ENCODE peak calls at places on chromosomes 3 and 15, in four cellular contexts. R is CD4-positive, alpha-beta T cell; C is osteocyte; A is HFFc6. W is an unnamed sample.

GRCh38 chr3:165339753-165340152 is 143.6 kb upstream of the SLITRK3 start:
- DNase-seq in C (no peak), A (no peak), R (no peak), W (no peak)

GRCh38 chr15:51647128-51647562 is 24.6 kb upstream of the DMXL2 start:
- DNase-seq in R (no peak), C (no peak), A (peak), W (no peak)

GRCh38 chr3:125684199-125684598 is 88.9 kb upstream of the OSBPL11 start:
- DNase-seq in A (no peak), R (no peak), C (no peak), W (no peak)

GRCh38 chr3:51985971-51986947 is 2.9 kb downstream of the ACY1 start:
- DNase-seq in R (no peak), A (no peak), C (no peak), W (no peak)

GRCh38 chr3:27659279-27660021 is 62.7 kb downstream of the EOMES start:
- DNase-seq in C (no peak), A (peak), R (peak), W (no peak)

GRCh38 chr3:10889206-10889960 is 73.4 kb downstream of the SLC6A11 start:
- DNase-seq in C (no peak), R (no peak), A (no peak), W (no peak)

GRCh38 chr15:45126535-45127158 is 3.0 kb downstream of the DUOXA1 start:
- DNase-seq in R (no peak), C (no peak), A (peak), W (no peak)

GRCh38 chr3:184574552-184575430 is 13.2 kb downstream of the EPHB3 start:
- DNase-seq in R (no peak), A (no peak), C (no peak), W (no peak)

GRCh38 chr3:49397470-49397869 is 14.3 kb downstream of the RHOA start:
- DNase-seq in R (no peak), A (no peak), C (no peak), W (no peak)

GRCh38 chr3:184160456-184160855 is 5.3 kb downstream of the DVL3 start:
- DNase-seq in C (no peak), A (no peak), R (no peak), W (no peak)

GRCh38 chr15:31303434-31304073 is 23.1 kb upstream of the KLF13 start:
- DNase-seq in A (no peak), C (peak), R (no peak), W (peak)

GRCh38 chr3:59573911-59574310 is 524.1 kb upstream of the CFAP20DC start:
- DNase-seq in A (peak), C (no peak), R (no peak), W (no peak)

GRCh38 chr3:75180235-75180944 is 483.7 kb upstream of the FRG2C start:
- DNase-seq in A (no peak), C (no peak), R (no peak), W (no peak)

GRCh38 chr15:94286581-94286980 is 55.2 kb downstream of the MCTP2 start:
- DNase-seq in A (no peak), C (no peak), R (no peak), W (no peak)

GRCh38 chr3:175985781-175986180 is 1126.6 kb downstream of the NAALADL2 start:
- DNase-seq in A (no peak), R (no peak), C (no peak), W (no peak)

GRCh38 chr3:196192036-196193001 is 18.9 kb downstream of the ZDHHC19 start:
- DNase-seq in A (no peak), C (no peak), R (peak), W (no peak)

GRCh38 chr3:72818092-72818721 is 30.0 kb downstream of the SHQ1 start:
- DNase-seq in C (no peak), A (peak), R (no peak), W (no peak)

GRCh38 chr15:67142142-67143092 is 77.0 kb downstream of the SMAD3 start:
- DNase-seq in R (no peak), C (no peak), A (peak), W (no peak)

GRCh38 chr3:82745544-82745943 is 984.1 kb upstream of the GBE1 start:
- DNase-seq in A (no peak), R (no peak), C (no peak), W (no peak)

GRCh38 chr15:90047956-90048575 is 46.9 kb downstream of the ZNF710 start:
- DNase-seq in C (no peak), A (no peak), R (no peak), W (no peak)

GRCh38 chr3:32973982-32974381 is 22.5 kb downstream of the CCR4 start:
- DNase-seq in A (peak), C (no peak), R (no peak), W (no peak)

GRCh38 chr15:60026555-60026954 is 22.4 kb downstream of the FOXB1 start:
- DNase-seq in C (no peak), R (no peak), A (no peak), W (no peak)

GRCh38 chr15:60017538-60018199 is 13.6 kb downstream of the FOXB1 start:
- DNase-seq in A (no peak), C (no peak), R (no peak), W (no peak)

GRCh38 chr15:60022379-60022741 is 18.2 kb downstream of the FOXB1 start:
- DNase-seq in C (no peak), A (no peak), R (no peak), W (no peak)

GRCh38 chr15:60021589-60022378 is 17.7 kb downstream of the FOXB1 start:
- DNase-seq in R (no peak), A (no peak), C (no peak), W (no peak)

GRCh38 chr15:60020736-60021135 is 16.6 kb downstream of the FOXB1 start:
- DNase-seq in R (no peak), C (no peak), A (no peak), W (no peak)
- TF ChIP-seq CTCF in R (no peak), C (no peak), A (no peak), W (no peak)

DNA sequence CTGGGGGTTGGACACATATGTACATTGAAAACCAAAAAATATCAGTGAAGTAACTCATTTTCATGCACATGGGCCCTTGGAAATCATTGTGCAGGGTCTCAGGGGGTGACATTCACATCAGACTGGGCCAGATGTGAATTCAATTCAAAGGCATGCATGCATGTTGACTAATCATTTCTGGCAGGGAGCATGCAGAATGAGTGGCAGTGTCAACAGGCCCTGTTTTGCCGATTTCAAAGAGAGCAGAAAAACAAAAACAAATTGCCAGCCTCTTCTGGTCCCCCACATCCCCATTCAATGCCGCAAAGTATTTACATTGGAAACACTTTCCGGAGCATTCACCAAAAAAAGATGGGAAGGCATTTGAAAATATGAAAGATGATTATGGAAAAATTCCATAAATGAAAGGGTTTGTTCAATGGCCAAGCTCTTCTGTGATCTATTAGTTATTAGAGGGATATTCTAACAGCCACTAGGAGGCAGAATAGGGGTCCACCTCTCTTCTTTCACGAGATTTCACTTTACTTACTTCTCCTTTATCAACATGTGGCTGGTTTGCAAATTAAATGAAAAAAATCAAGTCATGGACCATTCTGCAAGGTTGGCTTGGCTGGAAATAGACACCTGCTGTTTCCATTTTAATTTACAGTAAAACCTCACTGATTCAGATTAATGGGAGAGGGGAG is 119.9 kb upstream of the FEZF2 start:
- DNase-seq in A (no peak), R (no peak), C (no peak), W (no peak)
- TF ChIP-seq CTCF in A (peak), R (no peak), C (no peak), W (peak)

DNA sequence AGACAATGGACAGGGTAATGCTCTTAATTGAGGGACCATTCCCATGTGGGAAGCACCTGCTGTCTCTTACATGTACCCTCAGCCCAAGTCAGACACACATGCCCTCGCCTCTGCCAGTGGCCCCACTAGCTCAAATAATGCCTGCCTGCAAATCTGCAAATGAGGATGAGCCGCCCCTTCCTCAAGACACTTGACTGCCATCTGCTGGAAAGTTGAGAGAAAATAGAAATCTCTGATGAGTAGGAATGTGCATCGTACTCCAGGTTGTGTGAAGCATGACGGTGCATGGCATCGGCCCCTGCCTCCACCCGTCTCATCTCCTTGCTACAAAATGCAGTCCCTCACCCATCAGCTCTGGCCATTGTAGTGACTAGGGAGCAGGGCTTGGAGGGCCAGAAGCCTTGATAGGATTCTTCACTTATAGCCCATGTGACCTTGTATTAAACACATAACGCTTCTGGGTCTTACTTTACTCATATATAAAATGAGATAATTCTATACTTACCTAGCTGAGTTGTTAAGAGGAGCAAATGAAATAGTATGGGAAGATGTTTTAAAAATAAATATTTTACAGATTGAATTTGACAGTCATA is 6.3 kb upstream of the SCN5A start:
- DNase-seq in A (peak), R (no peak), C (no peak), W (no peak)
- TF ChIP-seq CTCF in A (peak), R (peak), C (peak), W (peak)

GRCh38 chr15:74179983-74180688 is 6.6 kb downstream of the ISLR start:
- DNase-seq in R (no peak), C (no peak), A (peak), W (no peak)
- TF ChIP-seq CTCF in R (no peak), C (peak), A (peak), W (no peak)

GRCh38 chr15:37143351-37143750 is 43.0 kb upstream of the MEIS2 start:
- DNase-seq in R (no peak), A (no peak), C (no peak), W (no peak)

DNA sequence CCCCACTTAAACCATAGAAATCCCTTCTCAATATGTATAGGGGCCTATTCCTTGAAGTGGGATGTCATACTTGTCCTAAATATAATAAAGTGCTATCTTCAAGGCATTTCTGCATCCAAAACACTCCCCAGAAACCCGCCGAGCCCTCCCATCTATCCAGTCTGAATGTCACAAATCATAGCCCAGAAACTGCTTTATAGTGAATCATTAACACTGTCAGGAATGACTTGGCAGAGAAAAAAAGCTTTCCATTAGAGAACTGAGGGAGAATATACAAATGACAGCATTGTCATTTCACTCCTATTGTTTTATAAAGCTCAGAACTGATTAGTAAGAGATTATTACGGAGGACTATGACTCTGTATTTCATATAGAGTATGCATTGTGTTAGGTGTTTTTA is 48.4 kb upstream of the MEIS2 start:
- DNase-seq in A (no peak), C (no peak), R (no peak), W (no peak)
- TF ChIP-seq CTCF in A (no peak), C (no peak), R (no peak), W (no peak)

DNA sequence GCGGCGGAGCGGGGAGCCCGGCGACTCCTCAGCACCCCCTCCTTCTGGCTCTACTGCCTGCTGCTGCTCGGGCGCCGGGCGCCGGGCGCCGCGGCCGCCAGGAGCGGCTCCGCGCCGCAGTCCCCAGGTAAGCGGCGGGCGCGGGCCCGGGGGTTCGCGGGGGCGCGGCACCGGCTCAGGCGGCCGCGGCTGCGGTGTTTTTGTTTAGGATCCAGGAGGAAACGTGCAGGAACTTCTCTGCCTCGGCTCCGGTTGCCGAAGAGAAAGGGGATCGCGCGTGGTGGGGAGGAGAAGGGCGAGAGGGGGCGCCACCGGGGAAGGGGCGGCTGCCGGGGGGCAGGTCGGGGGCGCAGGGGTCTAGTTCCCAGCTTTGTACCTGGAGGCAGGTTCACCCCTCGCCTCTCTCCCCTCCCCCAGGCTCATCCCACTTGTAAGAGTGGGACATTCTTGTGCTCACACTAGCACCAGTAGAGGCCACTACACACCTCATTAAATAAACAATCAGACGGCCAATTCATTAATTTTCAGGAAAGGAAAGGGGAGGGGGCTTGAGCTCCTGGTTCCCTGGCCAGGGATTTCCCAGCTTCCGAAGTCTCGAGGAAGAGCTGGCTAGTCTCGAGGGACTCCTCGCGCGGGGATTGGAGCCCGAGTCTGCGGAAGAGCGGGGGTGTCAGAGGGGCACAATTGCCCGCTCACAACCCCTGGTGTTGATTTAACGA is 575 bp downstream of the NEO1 start:
- DNase-seq in R (peak), A (no peak), C (no peak), W (peak)
- TF ChIP-seq CTCF in R (peak), A (peak), C (peak), W (peak)